ENCODE peak calls at places on chromosomes 3 and 15, in nine cellular contexts. U, Y, Z, B, C, D, E, M and J are unnamed samples.

GRCh38 chr3:16319307-16319706 is 54.3 kb downstream of the OXNAD1 start:
- DNase-seq in U (peak; percentile 57), Y (no peak), Z (no peak), B (no peak), C (no peak), D (no peak), E (no peak), M (no peak), J (no peak)

GRCh38 chr3:140164922-140165590 is 230.1 kb downstream of the CLSTN2 start:
- DNase-seq in U (no peak), Y (no peak), Z (no peak), B (no peak), C (peak; percentile 27), D (no peak), E (no peak), M (no peak), J (no peak)

GRCh38 chr3:47578691-47579632 is at the start of gene CSPG5:
- DNase-seq in U (peak; percentile 57), Y (no peak), Z (no peak), B (no peak), C (no peak), D (no peak), E (no peak), M (no peak), J (no peak)

GRCh38 chr15:62164500-62165028 is 521 bp downstream of the C2CD4B start:
- DNase-seq in U (peak; percentile 58), Y (no peak), Z (no peak), B (no peak), C (peak; percentile 8), D (no peak), E (no peak), M (no peak), J (no peak)

GRCh38 chr15:83243634-83244033 is 36.0 kb upstream of the HDGFL3 start:
- DNase-seq in U (no peak), Y (no peak), Z (no peak), B (no peak), C (no peak), D (no peak), E (no peak), M (no peak), J (no peak)

GRCh38 chr3:101928890-101929289 is 79.6 kb downstream of the NFKBIZ start:
- DNase-seq in U (no peak), Y (peak; percentile 73), Z (no peak), B (no peak), C (peak; percentile 78), D (peak; percentile 47), E (no peak), M (no peak), J (no peak)

GRCh38 chr3:138862924-138863775 is 28.4 kb upstream of the PIK3CB start:
- DNase-seq in U (peak; percentile 57), Y (peak; percentile 76), Z (no peak), B (no peak), C (peak; percentile 96), D (peak; percentile 44), E (no peak), M (no peak), J (no peak)

GRCh38 chr15:96020133-96020532 is 310.4 kb upstream of the NR2F2 start:
- DNase-seq in U (no peak), Y (no peak), Z (no peak), B (no peak), C (no peak), D (no peak), E (no peak), M (no peak), J (no peak)

GRCh38 chr15:96276438-96277210 is 53.9 kb upstream of the NR2F2 start:
- DNase-seq in U (no peak), Y (peak; percentile 85), Z (no peak), B (no peak), C (no peak), D (peak; percentile 85), E (peak; percentile 71), M (no peak), J (no peak)

GRCh38 chr3:30356901-30357753 is 249.3 kb upstream of the TGFBR2 start:
- DNase-seq in U (no peak), Y (peak; percentile 33), Z (no peak), B (no peak), C (peak; percentile 34), D (no peak), E (no peak), M (no peak), J (no peak)

GRCh38 chr15:88624156-88624970 is 3.2 kb downstream of the AEN start:
- DNase-seq in U (no peak), Y (peak; percentile 61), Z (peak; percentile 56), B (no peak), C (no peak), D (peak; percentile 38), E (no peak), M (no peak), J (no peak)

GRCh38 chr3:143998266-143998665 is 26.6 kb downstream of the DIPK2A start:
- DNase-seq in U (no peak), Y (peak; percentile 72), Z (no peak), B (no peak), C (peak; percentile 37), D (peak; percentile 28), E (no peak), M (no peak), J (no peak)

GRCh38 chr3:3189102-3189727 is 9.7 kb upstream of the CRBN start:
- DNase-seq in U (no peak), Y (peak; percentile 19), Z (no peak), B (no peak), C (no peak), D (no peak), E (no peak), M (no peak), J (no peak)

GRCh38 chr3:108125550-108126071 is 34.8 kb upstream of the CD47 start:
- DNase-seq in U (no peak), Y (no peak), Z (no peak), B (no peak), C (no peak), D (no peak), E (no peak), M (no peak), J (no peak)

GRCh38 chr15:44102675-44103254 is 92.3 kb downstream of the FRMD5 start:
- DNase-seq in U (no peak), Y (peak; percentile 99), Z (no peak), B (no peak), C (peak; percentile 94), D (peak; percentile 99), E (peak; percentile 93), M (no peak), J (no peak)

GRCh38 chr3:123396171-123397049 is 52.5 kb downstream of the ADCY5 start:
- DNase-seq in U (no peak), Y (no peak), Z (no peak), B (no peak), C (peak; percentile 53), D (no peak), E (no peak), M (no peak), J (no peak)

GRCh38 chr15:90598053-90598577 is 68.4 kb downstream of the CRTC3 start:
- DNase-seq in U (peak; percentile 72), Y (no peak), Z (peak; percentile 74), B (no peak), C (no peak), D (peak; percentile 6), E (no peak), M (no peak), J (no peak)
- TF ChIP-seq CTCF in U (peak; percentile 32), Y (peak; percentile 1), Z (no peak), B (no peak), C (no peak), D (no peak), E (no peak), M (no peak), J (no peak)

GRCh38 chr3:38521391-38521987 is 25.3 kb downstream of the EXOG start:
- DNase-seq in U (peak; percentile 80), Y (peak; percentile 75), Z (no peak), B (no peak), C (peak; percentile 54), D (peak; percentile 66), E (no peak), M (no peak), J (peak; percentile 64)

GRCh38 chr3:38519651-38520050 is 23.5 kb downstream of the EXOG start:
- DNase-seq in U (no peak), Y (no peak), Z (no peak), B (no peak), C (no peak), D (no peak), E (no peak), M (no peak), J (no peak)

GRCh38 chr3:38519000-38519399 is 22.9 kb downstream of the EXOG start:
- DNase-seq in U (no peak), Y (peak; percentile 77), Z (no peak), B (no peak), C (peak; percentile 37), D (no peak), E (peak; percentile 70), M (no peak), J (no peak)

GRCh38 chr3:38524141-38524739 is 28.1 kb downstream of the EXOG start:
- DNase-seq in U (no peak), Y (peak; percentile 77), Z (no peak), B (no peak), C (no peak), D (no peak), E (no peak), M (no peak), J (no peak)

GRCh38 chr3:38522002-38522401 is 25.9 kb downstream of the EXOG start:
- DNase-seq in U (no peak), Y (no peak), Z (no peak), B (no peak), C (no peak), D (no peak), E (no peak), M (no peak), J (no peak)
- TF ChIP-seq CTCF in U (no peak), Y (no peak), Z (no peak), B (no peak), C (no peak), D (no peak), E (no peak), M (no peak), J (no peak)

DNA sequence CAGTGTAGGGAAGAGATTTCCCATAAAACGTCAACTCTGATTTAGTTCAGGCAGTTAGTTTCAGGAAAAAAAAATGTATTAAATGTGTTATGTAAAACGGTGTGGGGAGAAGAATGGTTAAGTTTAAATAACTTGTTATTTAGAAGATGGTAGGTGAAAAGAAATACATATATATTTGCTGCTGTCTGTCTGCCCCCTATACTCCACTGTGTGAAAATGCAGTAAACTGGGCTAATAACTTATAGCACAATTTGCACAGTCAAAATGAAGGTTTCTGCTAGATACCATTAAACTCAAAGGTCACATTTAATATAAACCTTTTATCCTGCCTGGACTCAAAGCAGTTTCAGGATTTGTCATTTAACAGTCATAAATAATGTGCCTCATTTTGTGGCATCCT is 515.0 kb downstream of the FGF12 start:
- DNase-seq in U (no peak), Y (no peak), Z (no peak), B (no peak), C (no peak), D (no peak), E (no peak), M (no peak), J (no peak)
- TF ChIP-seq CTCF in U (peak; percentile 42), Y (no peak), Z (no peak), B (no peak), C (peak; percentile 35), D (no peak), E (no peak), M (peak; percentile 49), J (no peak)

DNA sequence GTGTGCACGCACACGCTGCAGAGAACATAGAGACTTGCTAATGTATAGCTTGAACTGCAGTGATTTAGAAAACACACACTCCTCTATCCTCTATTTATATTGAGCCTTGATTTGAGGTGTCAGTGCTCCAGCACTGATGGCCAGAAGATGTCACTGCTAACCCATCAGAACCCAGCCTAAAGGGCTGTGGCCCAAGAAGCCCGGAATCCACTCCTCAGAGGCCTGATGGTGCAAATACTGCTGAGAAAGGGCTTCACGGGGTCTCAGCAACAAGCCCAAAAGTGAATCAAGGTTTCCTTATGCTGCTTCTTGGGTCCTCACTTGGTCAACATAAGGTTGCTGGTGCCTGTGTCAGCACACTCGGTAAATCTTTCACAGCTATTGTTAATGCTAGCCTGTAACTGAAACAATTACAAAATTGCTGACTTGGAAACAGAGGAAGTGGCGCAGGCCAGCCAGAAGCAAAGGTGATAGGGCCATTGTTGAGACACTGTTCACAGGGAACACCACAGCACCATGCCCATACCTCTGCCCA is 60.3 kb downstream of the HEG1 start:
- DNase-seq in U (peak; percentile 71), Y (peak; percentile 48), Z (peak; percentile 86), B (no peak), C (peak; percentile 27), D (peak; percentile 45), E (no peak), M (no peak), J (no peak)
- TF ChIP-seq CTCF in U (peak; percentile 85), Y (peak; percentile 45), Z (peak; percentile 47), B (peak; percentile 62), C (peak; percentile 65), D (peak; percentile 69), E (peak; percentile 56), M (peak; percentile 83), J (no peak)